ENCODE peak calls at places on chromosomes 7 and 10, in ten cellular contexts. Z is psoas muscle; E is CD8-positive, alpha-beta T cell; R is CD8-positive, alpha-beta memory T cell; V is fibroblast of lung; X is HepG2; K is naive thymus-derived CD4-positive, alpha-beta T cell; O is mesendoderm; U is tibial nerve; H is body of pancreas. L is an unnamed sample. For H3K4me1 and H3K27me3, the result is how much of the 10 kb centered on the place peaks cover.

GRCh38 chr10:14611971-14612693 is 162.6 kb downstream of the FAM107B start:
- DNase-seq in Z (no peak), E (no peak), R (no peak), V (no peak), X (peak), K (no peak), O (no peak), U (no peak), H (no peak), L (no peak)

GRCh38 chr10:64873959-64874358 is 1352.8 kb downstream of the REEP3 start:
- DNase-seq in Z (no peak), E (no peak), R (no peak), V (no peak), X (no peak), K (no peak), O (no peak), U (no peak), H (no peak), L (no peak)

GRCh38 chr7:2001601-2002442 is 230.9 kb downstream of the MAD1L1 start:
- DNase-seq in Z (peak), E (no peak), R (no peak), V (no peak), X (no peak), K (no peak), O (no peak), U (no peak), H (no peak), L (peak)

GRCh38 chr10:93992400-93993030 is 1.2 kb upstream of the PLCE1 start:
- DNase-seq in Z (no peak), E (no peak), R (no peak), V (peak), X (no peak), K (no peak), O (peak), U (no peak), H (no peak), L (no peak)

GRCh38 chr10:61733358-61733940 is 70.7 kb downstream of the CABCOCO1 start:
- DNase-seq in Z (no peak), E (no peak), R (no peak), V (peak), X (peak), K (no peak), O (peak), U (no peak), H (no peak), L (no peak)

GRCh38 chr7:138848056-138848975 is 50.3 kb upstream of the ATP6V0A4 start:
- DNase-seq in Z (no peak), E (no peak), R (no peak), V (peak), X (no peak), K (no peak), O (no peak), U (no peak), H (no peak), L (no peak)

GRCh38 chr7:42930889-42931288 is 1.1 kb downstream of the PSMA2 start:
- DNase-seq in Z (no peak), E (no peak), R (no peak), V (no peak), X (no peak), K (no peak), O (no peak), U (no peak), H (no peak), L (no peak)

GRCh38 chr7:25772802-25773201 is 379.2 kb upstream of the NFE2L3 start:
- DNase-seq in Z (no peak), E (no peak), R (no peak), V (no peak), X (no peak), K (no peak), O (no peak), U (no peak), H (no peak), L (no peak)

GRCh38 chr10:121873236-121873635 is 54.6 kb downstream of the ATE1 start:
- DNase-seq in Z (no peak), E (no peak), R (no peak), V (no peak), X (no peak), K (no peak), O (no peak), U (no peak), H (no peak), L (no peak)

GRCh38 chr7:2028733-2029132 is 204.0 kb downstream of the MAD1L1 start:
- DNase-seq in Z (peak), E (no peak), R (no peak), V (no peak), X (no peak), K (no peak), O (no peak), U (no peak), H (no peak), L (no peak)

GRCh38 chr10:84213076-84213475 is 12.3 kb downstream of the LRIT2 start:
- DNase-seq in Z (no peak), E (no peak), R (no peak), V (no peak), X (no peak), K (no peak), O (no peak), U (no peak), H (no peak), L (no peak)

GRCh38 chr7:106896268-106896667 is 31.2 kb downstream of the PIK3CG start:
- DNase-seq in Z (no peak), E (no peak), R (no peak), V (no peak), X (no peak), K (no peak), O (no peak), U (no peak), H (no peak), L (no peak)

GRCh38 chr10:70442332-70442988 is 979 bp upstream of the NODAL start:
- DNase-seq in Z (no peak), E (no peak), R (no peak), V (no peak), X (peak), K (no peak), O (peak), U (no peak), H (no peak), L (no peak)
- H3K4me1 ChIP-seq in Z (under half), E (under half), R (under half), V (under half), X (half or more), K (under half), O (under half), U (under half), H (under half), L (under half)

GRCh38 chr7:99393363-99394187 is 14.8 kb downstream of the PDAP1 start:
- DNase-seq in Z (peak), E (no peak), R (no peak), V (peak), X (no peak), K (no peak), O (peak), U (no peak), H (no peak), L (peak)
- H3K4me3 ChIP-seq in Z (peak), E (peak), R (peak), V (no peak), X (no peak), K (peak), O (peak), U (peak), H (peak), L (peak)

GRCh38 chr10:101080933-101081546 is 19.3 kb downstream of the KAZALD1 start:
- DNase-seq in Z (no peak), E (no peak), R (no peak), V (peak), X (no peak), K (no peak), O (peak), U (no peak), H (no peak), L (no peak)
- H3K27me3 ChIP-seq in Z (under half), E (under half), R (under half), V (under half), X (under half), K (under half), O (under half), U (under half), H (under half), L (under half)

GRCh38 chr10:79116363-79116762 is 47.6 kb downstream of the ZMIZ1 start:
- DNase-seq in Z (no peak), E (no peak), R (no peak), V (no peak), X (no peak), K (no peak), O (no peak), U (no peak), H (no peak), L (no peak)

GRCh38 chr10:79116801-79117723 is 48.3 kb downstream of the ZMIZ1 start:
- DNase-seq in Z (no peak), E (no peak), R (no peak), V (peak), X (no peak), K (no peak), O (no peak), U (no peak), H (peak), L (peak)

GRCh38 chr10:79112898-79113431 is 44.2 kb downstream of the ZMIZ1 start:
- DNase-seq in Z (peak), E (no peak), R (no peak), V (peak), X (no peak), K (no peak), O (no peak), U (no peak), H (peak), L (peak)

GRCh38 chr10:79113827-79114226 is 45.1 kb downstream of the ZMIZ1 start:
- DNase-seq in Z (no peak), E (no peak), R (no peak), V (no peak), X (no peak), K (no peak), O (no peak), U (no peak), H (no peak), L (no peak)

GRCh38 chr10:79115302-79115701 is 46.5 kb downstream of the ZMIZ1 start:
- DNase-seq in Z (no peak), E (no peak), R (no peak), V (no peak), X (no peak), K (no peak), O (no peak), U (no peak), H (no peak), L (no peak)
- H3K4me1 ChIP-seq in Z (half or more), E (under half), R (under half), V (under half), X (half or more), K (under half), O (under half), U (under half), H (half or more), L (half or more)

GRCh38 chr10:6208781-6209235 is 6.1 kb downstream of the PFKFB3 start:
- DNase-seq in Z (peak), E (no peak), R (no peak), V (no peak), X (no peak), K (no peak), O (no peak), U (no peak), H (no peak), L (no peak)
- H3K4me3 ChIP-seq in Z (peak), E (no peak), R (no peak), V (no peak), X (no peak), K (no peak), O (no peak), U (no peak), H (no peak), L (no peak)

GRCh38 chr7:155383756-155384491 is 74.0 kb upstream of the EN2 start:
- DNase-seq in Z (peak), E (no peak), R (no peak), V (no peak), X (peak), K (no peak), O (no peak), U (no peak), H (no peak), L (no peak)

GRCh38 chr7:155386608-155387007 is 71.3 kb upstream of the EN2 start:
- DNase-seq in Z (no peak), E (no peak), R (no peak), V (no peak), X (no peak), K (no peak), O (no peak), U (no peak), H (no peak), L (no peak)

GRCh38 chr7:155382802-155383171 is 75.1 kb upstream of the EN2 start:
- DNase-seq in Z (peak), E (no peak), R (no peak), V (no peak), X (no peak), K (no peak), O (no peak), U (no peak), H (no peak), L (no peak)

GRCh38 chr7:155387066-155387620 is 70.8 kb upstream of the EN2 start:
- DNase-seq in Z (no peak), E (no peak), R (no peak), V (no peak), X (no peak), K (no peak), O (no peak), U (no peak), H (no peak), L (no peak)

GRCh38 chr7:155384751-155385150 is 73.2 kb upstream of the EN2 start:
- DNase-seq in Z (peak), E (no peak), R (no peak), V (no peak), X (no peak), K (no peak), O (no peak), U (no peak), H (no peak), L (no peak)
- H3K27me3 ChIP-seq in Z (under half), E (under half), R (under half), V (under half), X (half or more), K (under half), O (under half), U (under half), H (under half), L (under half)

GRCh38 chr10:32938554-32939061 is 19.4 kb downstream of the ITGB1 start:
- DNase-seq in Z (peak), E (no peak), R (no peak), V (peak), X (peak), K (no peak), O (peak), U (no peak), H (peak), L (peak)
- H3K4me1 ChIP-seq in Z (half or more), E (under half), R (under half), V (under half), X (half or more), K (under half), O (under half), U (under half), H (half or more), L (under half)

GRCh38 chr7:69699949-69700715 is 101.9 kb downstream of the AUTS2 start:
- DNase-seq in Z (no peak), E (no peak), R (no peak), V (no peak), X (no peak), K (no peak), O (peak), U (no peak), H (no peak), L (no peak)

GRCh38 chr7:69698109-69698840 is 100.0 kb downstream of the AUTS2 start:
- DNase-seq in Z (no peak), E (no peak), R (no peak), V (no peak), X (no peak), K (no peak), O (no peak), U (no peak), H (no peak), L (no peak)

GRCh38 chr7:69696686-69697685 is 98.7 kb downstream of the AUTS2 start:
- DNase-seq in Z (no peak), E (no peak), R (no peak), V (no peak), X (no peak), K (no peak), O (no peak), U (no peak), H (no peak), L (no peak)

GRCh38 chr7:69693042-69693441 is 94.8 kb downstream of the AUTS2 start:
- DNase-seq in Z (no peak), E (no peak), R (no peak), V (no peak), X (no peak), K (no peak), O (no peak), U (no peak), H (no peak), L (no peak)

GRCh38 chr7:69695998-69696657 is 97.9 kb downstream of the AUTS2 start:
- DNase-seq in Z (no peak), E (no peak), R (no peak), V (no peak), X (no peak), K (no peak), O (peak), U (no peak), H (no peak), L (no peak)
- H3K4me3 ChIP-seq in Z (no peak), E (no peak), R (no peak), V (no peak), X (no peak), K (no peak), O (no peak), U (no peak), H (no peak), L (no peak)

DNA sequence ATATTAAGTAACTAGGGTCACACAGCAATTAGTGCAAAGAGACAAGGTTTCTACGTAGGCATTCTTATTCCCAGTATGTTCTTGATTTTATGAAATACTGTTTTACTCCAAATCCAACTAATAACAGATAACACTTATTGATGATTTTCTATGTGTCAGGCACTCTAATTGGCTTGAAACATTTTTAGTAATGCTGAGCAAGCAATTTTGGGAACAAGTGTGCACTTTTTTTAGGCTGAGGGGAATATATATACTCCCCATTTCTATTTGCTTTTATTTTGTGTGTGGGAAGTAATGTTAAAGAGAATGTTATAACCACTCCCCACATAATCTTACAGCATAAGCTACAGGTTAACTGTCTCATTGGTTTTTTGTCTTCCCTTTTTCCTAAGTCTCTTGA is 4.2 kb upstream of the SORCS1 start:
- DNase-seq in Z (no peak), E (no peak), R (no peak), V (no peak), X (no peak), K (no peak), O (no peak), U (no peak), H (no peak), L (no peak)
- H3K27me3 ChIP-seq in Z (under half), E (under half), R (under half), V (under half), X (under half), K (under half), O (under half), U (under half), H (under half), L (under half)

GRCh38 chr10:89427629-89428028 is 13.3 kb downstream of the IFIT5 start:
- DNase-seq in Z (no peak), E (no peak), R (no peak), V (peak), X (no peak), K (no peak), O (no peak), U (no peak), H (no peak), L (no peak)

GRCh38 chr10:89428873-89429272 is 14.5 kb downstream of the IFIT5 start:
- DNase-seq in Z (no peak), E (no peak), R (no peak), V (no peak), X (no peak), K (no peak), O (no peak), U (no peak), H (no peak), L (no peak)

GRCh38 chr10:89421018-89421476 is 6.7 kb downstream of the IFIT5 start:
- DNase-seq in Z (no peak), E (no peak), R (no peak), V (no peak), X (no peak), K (no peak), O (no peak), U (no peak), H (no peak), L (no peak)

GRCh38 chr10:89425000-89425399 is 10.6 kb downstream of the IFIT5 start:
- DNase-seq in Z (no peak), E (no peak), R (no peak), V (no peak), X (peak), K (no peak), O (no peak), U (no peak), H (no peak), L (no peak)

DNA sequence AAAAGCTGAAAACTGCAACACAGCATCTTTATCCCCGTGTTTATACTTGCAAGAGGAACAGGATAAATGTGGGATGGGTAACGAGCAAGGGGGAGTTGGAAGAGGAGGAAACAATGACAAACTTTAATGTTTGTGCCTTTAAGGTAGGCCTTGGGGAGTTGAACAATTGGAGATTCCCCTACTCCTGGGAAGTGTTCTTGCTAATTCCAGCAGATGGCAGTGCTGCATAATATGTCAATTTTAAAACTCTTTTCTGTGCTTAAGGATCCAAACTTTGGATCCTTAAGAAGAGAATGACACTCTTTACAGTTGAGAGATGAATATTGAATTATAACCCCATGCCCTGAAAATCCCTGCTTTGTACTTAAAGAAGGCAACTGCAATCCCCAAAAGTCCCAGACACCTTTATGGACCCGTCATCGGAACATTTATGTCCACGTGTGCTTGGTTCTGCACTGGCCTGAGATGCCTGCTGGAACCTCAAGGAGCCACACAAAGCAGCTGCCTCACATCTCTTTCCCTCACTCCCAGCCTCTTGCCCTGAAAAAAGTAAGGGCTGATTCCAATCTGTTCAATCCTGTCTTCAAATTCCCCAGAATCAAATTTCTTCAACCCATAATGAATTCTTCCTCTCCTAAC is 12.0 kb downstream of the IFIT5 start:
- DNase-seq in Z (no peak), E (no peak), R (no peak), V (peak), X (peak), K (no peak), O (peak), U (no peak), H (no peak), L (no peak)
- H3K4me1 ChIP-seq in Z (under half), E (under half), R (under half), V (under half), X (under half), K (under half), O (under half), U (under half), H (under half), L (under half)

L was measured in right cardiac atrium.